ENCODE peak calls at places on chromosomes 11 and 22, in nine cellular contexts. A is left lung, W is IMR-90, D is colonic mucosa, Q is BE2C, E is esophagus muscularis mucosa, K is adrenal gland, X is neural progenitor cell, L is psoas muscle. N is an unnamed sample. For H3K4me1 and H3K36me3, the result is how much of the 10 kb centered on the place peaks cover.

GRCh38 chr11:32141886-32142546 is 51.1 kb downstream of the RCN1 start:
- DNase-seq in A (no peak), W (no peak), D (peak), Q (no peak), E (no peak), K (no peak), X (no peak), L (no peak), N (no peak)

GRCh38 chr11:61545341-61545740 is 35.5 kb downstream of the SYT7 start:
- DNase-seq in A (no peak), W (no peak), D (no peak), Q (no peak), E (no peak), K (no peak), X (no peak), L (no peak), N (no peak)

GRCh38 chr11:125063429-125064043 is 431 bp downstream of the SLC37A2 start:
- DNase-seq in A (no peak), W (no peak), D (no peak), Q (no peak), E (peak), K (peak), X (peak), L (no peak), N (no peak)

GRCh38 chr11:9951714-9952275 is 287.9 kb downstream of the SWAP70 start:
- DNase-seq in A (no peak), W (no peak), D (no peak), Q (no peak), E (no peak), K (no peak), X (no peak), L (peak), N (no peak)

GRCh38 chr11:109514313-109515018 is 92.5 kb downstream of the C11orf87 start:
- DNase-seq in A (no peak), W (no peak), D (no peak), Q (no peak), E (no peak), K (no peak), X (no peak), L (no peak), N (no peak)

GRCh38 chr11:75163917-75164316 is 13.0 kb downstream of the SLCO2B1 start:
- DNase-seq in A (no peak), W (no peak), D (no peak), Q (no peak), E (no peak), K (no peak), X (no peak), L (no peak), N (no peak)

GRCh38 chr22:27896251-27896650 is 22.8 kb downstream of the PITPNB start:
- DNase-seq in A (no peak), W (no peak), D (no peak), Q (no peak), E (no peak), K (no peak), X (no peak), L (no peak), N (no peak)

GRCh38 chr11:119417726-119418540 is 5.0 kb downstream of the THY1 start:
- DNase-seq in A (no peak), W (peak), D (no peak), Q (no peak), E (no peak), K (no peak), X (no peak), L (no peak), N (peak)

GRCh38 chr22:43479311-43479710 is 67.5 kb downstream of the MPPED1 start:
- DNase-seq in A (no peak), W (no peak), D (no peak), Q (no peak), E (no peak), K (no peak), X (no peak), L (no peak), N (no peak)

GRCh38 chr11:75273331-75273988 is 32.9 kb downstream of the TPBGL start:
- DNase-seq in A (no peak), W (no peak), D (no peak), Q (peak), E (no peak), K (no peak), X (no peak), L (no peak), N (no peak)

GRCh38 chr11:129895126-129896041 is at the start of gene NFRKB:
- DNase-seq in A (peak), W (peak), D (peak), Q (peak), E (peak), K (peak), X (peak), L (peak), N (peak)
- TF ChIP-seq CTCF in A (no peak), W (no peak), D (no peak), Q (no peak), E (no peak), K (no peak), X (no peak), L (no peak), N (no peak)

DNA sequence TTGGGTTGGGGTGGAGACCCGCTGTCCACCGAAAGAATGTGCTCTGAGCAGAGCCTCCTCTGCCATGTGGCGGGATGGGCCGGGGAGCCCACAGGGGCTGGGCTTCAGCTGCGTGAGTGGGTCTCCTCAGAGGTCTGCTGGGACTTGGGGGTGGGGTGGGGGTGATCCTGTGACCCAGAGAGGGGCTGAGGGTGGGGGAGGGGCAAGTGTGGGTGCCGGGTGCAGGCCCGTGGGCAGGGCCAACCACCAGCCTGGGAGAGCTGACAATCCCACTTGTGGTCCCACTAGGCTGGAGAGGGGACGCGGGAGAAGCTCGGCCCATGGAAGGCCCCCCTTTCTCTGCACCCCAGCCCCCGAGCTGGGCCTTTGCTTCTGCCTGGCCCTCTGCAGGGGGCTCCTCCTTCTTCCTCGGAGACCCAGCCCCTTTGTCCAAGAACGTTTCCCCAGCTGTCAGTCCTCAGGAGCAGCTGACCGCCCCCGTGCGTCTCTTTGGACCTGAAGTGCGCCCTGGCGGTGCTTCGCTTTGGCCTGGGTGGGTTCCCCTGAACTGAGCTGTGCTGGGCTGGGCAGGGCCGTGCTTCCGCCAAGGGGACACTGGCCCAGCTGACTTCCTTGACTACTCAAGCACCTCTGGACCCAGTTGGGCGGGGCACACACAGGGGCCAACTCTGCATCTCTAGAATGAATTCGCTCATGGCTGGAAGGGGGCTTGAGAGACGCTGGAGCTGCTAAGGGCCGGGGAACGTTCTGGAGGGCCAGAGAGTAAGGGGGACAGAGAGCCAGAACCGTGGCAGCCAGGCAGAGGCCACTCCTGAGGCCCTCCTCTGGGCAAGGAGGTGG is 30.2 kb downstream of the OSBPL5 start:
- DNase-seq in A (peak), W (no peak), D (no peak), Q (peak), E (no peak), K (no peak), X (no peak), L (peak), N (peak)
- H3K4me1 ChIP-seq in A (half or more), W (under half), D (under half), Q (under half), E (half or more), K (under half), X (under half), L (under half), N (under half)

GRCh38 chr22:46107089-46107664 is 43.1 kb upstream of the PPARA start:
- DNase-seq in A (peak), W (no peak), D (no peak), Q (peak), E (no peak), K (peak), X (no peak), L (peak), N (no peak)
- H3K36me3 ChIP-seq in A (half or more), W (half or more), D (under half), Q (half or more), E (half or more), K (half or more), X (under half), L (under half), N (under half)

DNA sequence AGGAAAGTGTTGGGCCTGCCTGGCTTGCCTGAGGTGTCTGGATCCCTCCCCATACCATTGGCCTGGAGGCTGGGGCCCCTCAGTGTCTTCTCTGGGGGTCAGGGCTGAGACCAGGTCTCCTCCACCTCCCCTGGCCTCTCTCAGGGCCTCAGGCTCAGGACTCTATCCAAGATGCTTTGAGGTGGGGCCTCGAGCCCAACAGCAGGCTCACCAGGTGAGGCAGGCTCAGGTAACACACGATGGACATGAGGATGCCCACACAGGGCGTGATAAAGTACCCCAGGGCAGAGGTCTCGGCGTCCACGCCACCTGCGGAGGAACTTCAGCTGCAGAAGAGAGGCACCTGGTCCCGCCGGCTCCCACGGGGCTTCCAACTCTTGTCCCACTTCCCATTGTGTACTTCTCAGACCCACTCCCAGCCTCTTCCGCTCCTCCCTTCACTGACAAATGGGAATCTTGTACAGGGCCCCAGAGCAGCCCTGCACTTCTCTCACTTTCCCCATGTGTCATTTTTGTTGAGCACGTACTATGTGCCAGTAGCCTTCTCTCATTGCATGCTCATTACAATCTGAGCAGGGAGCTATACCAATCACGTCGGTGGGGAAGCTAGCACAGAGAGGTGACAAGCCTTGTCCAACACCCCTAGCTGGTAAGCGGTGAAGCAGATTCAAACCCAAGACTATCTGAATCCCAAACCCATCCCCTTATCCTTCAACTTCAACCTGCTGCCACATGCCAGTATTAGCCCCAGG is 3.8 kb downstream of the SLC29A2 start:
- DNase-seq in A (no peak), W (no peak), D (no peak), Q (no peak), E (no peak), K (no peak), X (no peak), L (peak), N (no peak)
- TF ChIP-seq CTCF in A (no peak), W (no peak), D (no peak), Q (no peak), E (no peak), K (no peak), X (no peak), L (no peak), N (no peak)

DNA sequence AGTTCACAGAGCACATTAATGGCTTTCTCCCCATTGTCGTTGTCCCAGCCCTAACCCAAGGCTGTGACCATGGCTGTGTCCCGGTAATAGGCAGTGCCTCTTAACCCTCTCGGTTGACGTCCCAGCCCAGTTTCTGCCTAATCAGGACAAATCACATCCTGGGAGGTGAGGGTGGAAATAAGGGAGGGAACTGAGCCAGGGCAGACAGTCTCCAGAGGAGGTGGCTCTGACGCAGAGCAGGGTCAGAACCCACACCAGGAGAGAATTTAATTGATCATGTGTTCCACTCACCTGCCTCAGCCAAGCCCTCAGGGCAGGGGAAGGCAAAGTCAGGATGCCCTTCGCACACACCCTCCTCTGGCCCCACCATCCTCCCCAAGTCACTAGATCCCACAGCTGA is 17.0 kb downstream of the SLC43A1 start:
- DNase-seq in A (no peak), W (no peak), D (no peak), Q (no peak), E (no peak), K (no peak), X (no peak), L (peak), N (no peak)
- H3K4me1 ChIP-seq in A (under half), W (under half), D (under half), Q (under half), E (under half), K (under half), X (under half), L (under half), N (under half)

DNA sequence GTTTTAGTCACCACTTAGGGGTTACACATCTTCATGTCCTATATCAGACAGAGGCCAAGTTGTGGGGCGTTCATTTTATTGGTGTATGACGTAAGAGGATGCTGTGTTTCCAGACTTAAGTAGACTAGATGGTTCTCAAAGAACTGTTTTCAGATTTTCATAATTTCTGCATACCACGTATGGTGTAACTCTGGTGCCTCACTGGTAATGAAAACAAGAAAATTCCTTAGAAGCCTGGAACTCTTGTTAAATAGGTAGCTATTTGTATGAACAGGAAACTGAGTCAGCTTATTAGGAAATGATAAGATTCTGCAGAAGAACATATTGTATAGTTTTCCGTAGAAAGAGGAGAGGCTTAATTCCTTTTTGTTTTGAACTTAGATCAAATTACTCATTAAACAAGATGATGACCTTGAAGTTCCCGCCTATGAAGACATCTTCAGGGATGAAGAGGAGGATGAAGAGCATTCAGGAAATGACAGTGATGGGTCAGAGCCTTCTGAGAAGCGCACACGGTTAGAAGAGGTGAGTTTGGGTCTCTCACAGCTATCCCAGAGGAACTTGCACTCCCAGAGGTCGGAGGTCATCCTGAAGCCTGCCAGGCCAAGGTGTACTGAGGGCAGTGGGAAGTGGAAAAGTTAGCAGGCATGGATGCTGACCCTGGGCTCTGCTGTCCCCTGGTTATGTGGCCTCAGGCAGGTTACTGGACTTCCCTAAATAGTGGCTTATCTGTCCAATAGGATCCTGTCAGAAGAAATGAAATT is 3.9 kb downstream of the CDC45 start:
- DNase-seq in A (no peak), W (peak), D (no peak), Q (no peak), E (no peak), K (no peak), X (no peak), L (no peak), N (no peak)
- H3K36me3 ChIP-seq in A (under half), W (under half), D (under half), Q (under half), E (under half), K (under half), X (under half), L (under half), N (under half)

GRCh38 chr11:104095791-104096190 is 59.4 kb downstream of the DDI1 start:
- DNase-seq in A (no peak), W (no peak), D (no peak), Q (no peak), E (no peak), K (no peak), X (no peak), L (no peak), N (no peak)
- TF ChIP-seq CTCF in A (no peak), W (no peak), D (no peak), Q (no peak), E (no peak), K (no peak), X (no peak), L (no peak), N (no peak)

GRCh38 chr11:117821431-117821830 is 3.1 kb downstream of the FXYD2 start:
- DNase-seq in A (no peak), W (no peak), D (no peak), Q (no peak), E (no peak), K (no peak), X (no peak), L (peak), N (no peak)

GRCh38 chr11:117819096-117820040 is 5.2 kb downstream of the FXYD2 start:
- DNase-seq in A (peak), W (peak), D (peak), Q (peak), E (no peak), K (no peak), X (peak), L (peak), N (no peak)

GRCh38 chr11:117820516-117820915 is 4.0 kb downstream of the FXYD2 start:
- DNase-seq in A (no peak), W (no peak), D (no peak), Q (no peak), E (no peak), K (no peak), X (no peak), L (peak), N (no peak)

GRCh38 chr11:117818036-117818858 is 6.3 kb downstream of the FXYD2 start:
- DNase-seq in A (no peak), W (peak), D (no peak), Q (no peak), E (no peak), K (no peak), X (no peak), L (peak), N (no peak)

GRCh38 chr11:117820071-117820470 is 4.5 kb downstream of the FXYD2 start:
- DNase-seq in A (no peak), W (no peak), D (peak), Q (no peak), E (no peak), K (no peak), X (no peak), L (peak), N (no peak)
- H3K4me1 ChIP-seq in A (half or more), W (under half), D (under half), Q (under half), E (half or more), K (under half), X (under half), L (under half), N (under half)

GRCh38 chr22:23219787-23220484 is 39.6 kb downstream of the BCR start:
- DNase-seq in A (peak), W (peak), D (peak), Q (peak), E (no peak), K (peak), X (no peak), L (no peak), N (peak)

GRCh38 chr22:23221351-23221804 is 41.1 kb downstream of the BCR start:
- DNase-seq in A (no peak), W (no peak), D (no peak), Q (no peak), E (no peak), K (no peak), X (no peak), L (no peak), N (no peak)

GRCh38 chr22:23222033-23222840 is 41.9 kb downstream of the BCR start:
- DNase-seq in A (no peak), W (no peak), D (no peak), Q (no peak), E (no peak), K (no peak), X (no peak), L (no peak), N (no peak)

GRCh38 chr22:23219317-23219716 is 39.0 kb downstream of the BCR start:
- DNase-seq in A (no peak), W (no peak), D (no peak), Q (no peak), E (no peak), K (no peak), X (no peak), L (no peak), N (no peak)

DNA sequence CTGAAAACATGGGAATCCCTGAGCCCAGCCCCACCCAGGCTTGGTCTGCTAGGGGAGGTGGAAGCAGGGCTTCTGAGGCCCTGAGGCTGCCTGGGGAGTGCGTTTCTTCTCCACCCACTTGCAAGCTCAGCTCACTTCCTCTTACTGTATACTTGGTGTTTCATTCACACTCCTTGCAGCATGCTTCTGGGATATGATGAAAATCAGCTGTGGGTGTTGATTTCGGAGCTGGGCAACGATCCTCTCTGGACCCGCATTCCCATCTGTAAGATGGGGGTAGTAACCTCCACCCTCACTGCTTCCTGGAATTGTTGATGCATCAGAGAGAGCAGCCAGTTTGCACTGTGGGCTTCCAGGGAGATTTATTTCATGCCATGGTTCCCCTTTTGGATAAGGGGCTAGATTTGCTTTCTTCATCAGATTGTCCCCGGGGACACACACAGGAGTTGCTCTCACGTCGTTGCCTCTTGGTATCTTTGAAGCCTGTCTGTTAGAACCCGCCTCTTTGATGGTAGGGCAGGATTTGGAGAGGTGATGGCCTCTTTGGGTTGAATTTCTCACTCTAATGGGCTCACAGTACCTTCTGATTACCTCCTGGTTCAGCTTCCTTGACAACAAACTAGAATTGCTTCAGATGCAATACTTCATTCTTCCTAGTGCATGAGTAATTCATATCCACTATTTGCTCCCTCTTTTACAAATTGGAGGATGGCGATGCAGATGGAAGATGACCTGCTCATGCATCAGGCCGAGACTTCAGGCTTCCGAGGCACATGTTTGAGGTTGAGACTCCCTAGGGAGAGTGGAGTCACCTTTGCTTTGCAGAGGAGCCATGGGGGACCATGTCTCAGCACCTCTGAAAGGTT is 40.4 kb downstream of the BCR start:
- DNase-seq in A (no peak), W (peak), D (peak), Q (no peak), E (no peak), K (no peak), X (no peak), L (no peak), N (no peak)
- H3K36me3 ChIP-seq in A (under half), W (under half), D (under half), Q (under half), E (under half), K (under half), X (under half), L (under half), N (under half)

N was measured in ascending aorta.